ENCODE peak calls at places on chromosomes 5 and 9, in nine cellular contexts. One of them, this sample, is unnamed.

GRCh38 chr5:32709789-32710334 is 1.3 kb upstream of the NPR3 start:
- DNase-seq in cardiac fibroblast: peak; percentile 80
- DNase-seq in SJSA1: peak; percentile 76
- DNase-seq in GM12865: peak; percentile 70
- DNase-seq in psoas muscle: peak; percentile 77
- DNase-seq in heart left ventricle: peak; percentile 68
- DNase-seq in fibroblast of the aortic adventitia: peak; percentile 89
- DNase-seq in GM23338: peak; percentile 91
- DNase-seq in fibroblast of mammary gland: peak; percentile 77
- DNase-seq in this sample: peak; percentile 68

GRCh38 chr9:101536938-101537337 is 3.3 kb downstream of the RNF20 start:
- DNase-seq in cardiac fibroblast: peak; percentile 43
- DNase-seq in SJSA1: no peak
- DNase-seq in GM12865: peak; percentile 9
- DNase-seq in psoas muscle: no peak
- DNase-seq in heart left ventricle: no peak
- DNase-seq in fibroblast of the aortic adventitia: peak; percentile 43
- DNase-seq in GM23338: peak; percentile 52
- DNase-seq in fibroblast of mammary gland: peak; percentile 47
- DNase-seq in this sample: peak; percentile 49

GRCh38 chr5:53431665-53432064 is 48.8 kb upstream of the FST start:
- DNase-seq in cardiac fibroblast: peak; percentile 33
- DNase-seq in SJSA1: no peak
- DNase-seq in GM12865: no peak
- DNase-seq in psoas muscle: no peak
- DNase-seq in heart left ventricle: no peak
- DNase-seq in fibroblast of the aortic adventitia: peak; percentile 76
- DNase-seq in GM23338: no peak
- DNase-seq in fibroblast of mammary gland: peak; percentile 57
- DNase-seq in this sample: peak; percentile 31

GRCh38 chr9:35806101-35806500 is 6.0 kb downstream of the SPAG8 start:
- DNase-seq in cardiac fibroblast: no peak
- DNase-seq in SJSA1: no peak
- DNase-seq in GM12865: no peak
- DNase-seq in psoas muscle: no peak
- DNase-seq in heart left ventricle: no peak
- DNase-seq in fibroblast of the aortic adventitia: no peak
- DNase-seq in GM23338: no peak
- DNase-seq in fibroblast of mammary gland: no peak
- DNase-seq in this sample: no peak

GRCh38 chr5:40680741-40681350 is 1.1 kb downstream of the PTGER4 start:
- DNase-seq in cardiac fibroblast: no peak
- DNase-seq in SJSA1: no peak
- DNase-seq in GM12865: peak; percentile 15
- DNase-seq in psoas muscle: peak; percentile 59
- DNase-seq in heart left ventricle: no peak
- DNase-seq in fibroblast of the aortic adventitia: no peak
- DNase-seq in GM23338: peak; percentile 42
- DNase-seq in fibroblast of mammary gland: no peak
- DNase-seq in this sample: no peak

GRCh38 chr9:93461414-93461743 is 8.0 kb upstream of the FAM120AOS start:
- DNase-seq in cardiac fibroblast: no peak
- DNase-seq in SJSA1: no peak
- DNase-seq in GM12865: no peak
- DNase-seq in psoas muscle: no peak
- DNase-seq in heart left ventricle: no peak
- DNase-seq in fibroblast of the aortic adventitia: no peak
- DNase-seq in GM23338: no peak
- DNase-seq in fibroblast of mammary gland: no peak
- DNase-seq in this sample: no peak

GRCh38 chr9:131971482-131972074 is 108.1 kb downstream of the MED27 start:
- DNase-seq in cardiac fibroblast: no peak
- DNase-seq in SJSA1: no peak
- DNase-seq in GM12865: no peak
- DNase-seq in psoas muscle: no peak
- DNase-seq in heart left ventricle: no peak
- DNase-seq in fibroblast of the aortic adventitia: no peak
- DNase-seq in GM23338: no peak
- DNase-seq in fibroblast of mammary gland: no peak
- DNase-seq in this sample: no peak

GRCh38 chr5:127358782-127359181 is 68.2 kb downstream of the MEGF10 start:
- DNase-seq in cardiac fibroblast: peak; percentile 26
- DNase-seq in SJSA1: no peak
- DNase-seq in GM12865: no peak
- DNase-seq in psoas muscle: no peak
- DNase-seq in heart left ventricle: no peak
- DNase-seq in fibroblast of the aortic adventitia: peak; percentile 8
- DNase-seq in GM23338: no peak
- DNase-seq in fibroblast of mammary gland: peak; percentile 53
- DNase-seq in this sample: peak; percentile 49

GRCh38 chr5:32017638-32018429 is 156.3 kb downstream of the GOLPH3 start:
- DNase-seq in cardiac fibroblast: peak; percentile 83
- DNase-seq in SJSA1: no peak
- DNase-seq in GM12865: no peak
- DNase-seq in psoas muscle: no peak
- DNase-seq in heart left ventricle: no peak
- DNase-seq in fibroblast of the aortic adventitia: peak; percentile 32
- DNase-seq in GM23338: no peak
- DNase-seq in fibroblast of mammary gland: peak; percentile 87
- DNase-seq in this sample: peak; percentile 62

GRCh38 chr5:111063709-111064322 is 7.7 kb upstream of the TSLP start:
- DNase-seq in cardiac fibroblast: peak; percentile 19
- DNase-seq in SJSA1: no peak
- DNase-seq in GM12865: peak; percentile 53
- DNase-seq in psoas muscle: no peak
- DNase-seq in heart left ventricle: no peak
- DNase-seq in fibroblast of the aortic adventitia: peak; percentile 37
- DNase-seq in GM23338: no peak
- DNase-seq in fibroblast of mammary gland: no peak
- DNase-seq in this sample: peak; percentile 24

GRCh38 chr5:154885438-154885837 is 27.0 kb downstream of the CNOT8 start:
- DNase-seq in cardiac fibroblast: no peak
- DNase-seq in SJSA1: no peak
- DNase-seq in GM12865: no peak
- DNase-seq in psoas muscle: no peak
- DNase-seq in heart left ventricle: no peak
- DNase-seq in fibroblast of the aortic adventitia: no peak
- DNase-seq in GM23338: no peak
- DNase-seq in fibroblast of mammary gland: no peak
- DNase-seq in this sample: no peak

GRCh38 chr5:119315516-119315949 is 40.3 kb upstream of the TNFAIP8 start:
- DNase-seq in cardiac fibroblast: peak; percentile 44
- DNase-seq in SJSA1: peak; percentile 57
- DNase-seq in GM12865: peak; percentile 85
- DNase-seq in psoas muscle: no peak
- DNase-seq in heart left ventricle: no peak
- DNase-seq in fibroblast of the aortic adventitia: peak; percentile 14
- DNase-seq in GM23338: no peak
- DNase-seq in fibroblast of mammary gland: peak; percentile 47
- DNase-seq in this sample: peak; percentile 40

GRCh38 chr9:131868766-131869165 is 128.9 kb upstream of the RAPGEF1 start:
- DNase-seq in cardiac fibroblast: peak; percentile 47
- DNase-seq in SJSA1: no peak
- DNase-seq in GM12865: no peak
- DNase-seq in psoas muscle: peak; percentile 26
- DNase-seq in heart left ventricle: no peak
- DNase-seq in fibroblast of the aortic adventitia: peak; percentile 65
- DNase-seq in GM23338: no peak
- DNase-seq in fibroblast of mammary gland: peak; percentile 5
- DNase-seq in this sample: no peak

GRCh38 chr5:130773813-130774212 is 391.2 kb downstream of the HINT1 start:
- DNase-seq in cardiac fibroblast: no peak
- DNase-seq in SJSA1: no peak
- DNase-seq in GM12865: no peak
- DNase-seq in psoas muscle: no peak
- DNase-seq in heart left ventricle: no peak
- DNase-seq in fibroblast of the aortic adventitia: no peak
- DNase-seq in GM23338: no peak
- DNase-seq in fibroblast of mammary gland: peak; percentile 4
- DNase-seq in this sample: no peak

GRCh38 chr5:108556414-108556813 is 174.5 kb upstream of the FBXL17 start:
- DNase-seq in cardiac fibroblast: no peak
- DNase-seq in SJSA1: no peak
- DNase-seq in GM12865: no peak
- DNase-seq in psoas muscle: no peak
- DNase-seq in heart left ventricle: no peak
- DNase-seq in fibroblast of the aortic adventitia: no peak
- DNase-seq in GM23338: no peak
- DNase-seq in fibroblast of mammary gland: no peak
- DNase-seq in this sample: no peak

GRCh38 chr5:121029536-121030245 is 565.6 kb downstream of the PRR16 start:
- DNase-seq in cardiac fibroblast: no peak
- DNase-seq in SJSA1: no peak
- DNase-seq in GM12865: no peak
- DNase-seq in psoas muscle: no peak
- DNase-seq in heart left ventricle: no peak
- DNase-seq in fibroblast of the aortic adventitia: no peak
- DNase-seq in GM23338: no peak
- DNase-seq in fibroblast of mammary gland: peak; percentile 48
- DNase-seq in this sample: no peak

GRCh38 chr5:14213813-14214585 is 70.9 kb downstream of the TRIO start:
- DNase-seq in cardiac fibroblast: no peak
- DNase-seq in SJSA1: no peak
- DNase-seq in GM12865: peak; percentile 74
- DNase-seq in psoas muscle: no peak
- DNase-seq in heart left ventricle: no peak
- DNase-seq in fibroblast of the aortic adventitia: no peak
- DNase-seq in GM23338: no peak
- DNase-seq in fibroblast of mammary gland: no peak
- DNase-seq in this sample: no peak

GRCh38 chr5:94544031-94544650 is 74.3 kb downstream of the KIAA0825 start:
- DNase-seq in cardiac fibroblast: peak; percentile 59
- DNase-seq in SJSA1: no peak
- DNase-seq in GM12865: peak; percentile 26
- DNase-seq in psoas muscle: no peak
- DNase-seq in heart left ventricle: no peak
- DNase-seq in fibroblast of the aortic adventitia: peak; percentile 23
- DNase-seq in GM23338: no peak
- DNase-seq in fibroblast of mammary gland: peak; percentile 30
- DNase-seq in this sample: peak; percentile 13

GRCh38 chr5:140481758-140482157 is 65.7 kb upstream of the EIF4EBP3 start:
- DNase-seq in cardiac fibroblast: peak; percentile 74
- DNase-seq in SJSA1: no peak
- DNase-seq in GM12865: no peak
- DNase-seq in psoas muscle: no peak
- DNase-seq in heart left ventricle: no peak
- DNase-seq in fibroblast of the aortic adventitia: peak; percentile 79
- DNase-seq in GM23338: no peak
- DNase-seq in fibroblast of mammary gland: peak; percentile 41
- DNase-seq in this sample: peak; percentile 19

GRCh38 chr5:159003045-159004030 is 96.4 kb downstream of the EBF1 start:
- DNase-seq in cardiac fibroblast: peak; percentile 37
- DNase-seq in SJSA1: peak; percentile 87
- DNase-seq in GM12865: no peak
- DNase-seq in psoas muscle: no peak
- DNase-seq in heart left ventricle: no peak
- DNase-seq in fibroblast of the aortic adventitia: peak; percentile 73
- DNase-seq in GM23338: no peak
- DNase-seq in fibroblast of mammary gland: peak; percentile 89
- DNase-seq in this sample: peak; percentile 75

GRCh38 chr9:69323886-69324285 is 1.1 kb upstream of the ENTREP1 start:
- DNase-seq in cardiac fibroblast: no peak
- DNase-seq in SJSA1: no peak
- DNase-seq in GM12865: no peak
- DNase-seq in psoas muscle: no peak
- DNase-seq in heart left ventricle: no peak
- DNase-seq in fibroblast of the aortic adventitia: peak; percentile 5
- DNase-seq in GM23338: no peak
- DNase-seq in fibroblast of mammary gland: no peak
- DNase-seq in this sample: peak; percentile 5
- H3K4me3 ChIP-seq in cardiac fibroblast: no peak overlapping the region
- H3K4me3 ChIP-seq in SJSA1: no peak overlapping the region
- H3K4me3 ChIP-seq in GM12865: no peak overlapping the region
- H3K4me3 ChIP-seq in psoas muscle: peak overlapping the region; percentile 83
- H3K4me3 ChIP-seq in heart left ventricle: peak overlapping the region; percentile 76
- H3K4me3 ChIP-seq in fibroblast of the aortic adventitia: no peak overlapping the region
- H3K4me3 ChIP-seq in GM23338: peak overlapping the region; percentile 78
- H3K4me3 ChIP-seq in fibroblast of mammary gland: no peak overlapping the region
- H3K4me3 ChIP-seq in this sample: no peak overlapping the region

GRCh38 chr9:127847155-127847463 is 7.3 kb downstream of the ENG start:
- DNase-seq in cardiac fibroblast: no peak
- DNase-seq in SJSA1: no peak
- DNase-seq in GM12865: no peak
- DNase-seq in psoas muscle: no peak
- DNase-seq in heart left ventricle: peak; percentile 63
- DNase-seq in fibroblast of the aortic adventitia: no peak
- DNase-seq in GM23338: no peak
- DNase-seq in fibroblast of mammary gland: peak; percentile 26
- DNase-seq in this sample: peak; percentile 82
- H3K4me3 ChIP-seq in cardiac fibroblast: no peak overlapping the region
- H3K4me3 ChIP-seq in SJSA1: no peak overlapping the region
- H3K4me3 ChIP-seq in GM12865: no peak overlapping the region
- H3K4me3 ChIP-seq in psoas muscle: peak overlapping the region; percentile 74
- H3K4me3 ChIP-seq in heart left ventricle: peak overlapping the region; percentile 90
- H3K4me3 ChIP-seq in fibroblast of the aortic adventitia: no peak overlapping the region
- H3K4me3 ChIP-seq in GM23338: no peak overlapping the region
- H3K4me3 ChIP-seq in fibroblast of mammary gland: no peak overlapping the region
- H3K4me3 ChIP-seq in this sample: no peak overlapping the region

DNA sequence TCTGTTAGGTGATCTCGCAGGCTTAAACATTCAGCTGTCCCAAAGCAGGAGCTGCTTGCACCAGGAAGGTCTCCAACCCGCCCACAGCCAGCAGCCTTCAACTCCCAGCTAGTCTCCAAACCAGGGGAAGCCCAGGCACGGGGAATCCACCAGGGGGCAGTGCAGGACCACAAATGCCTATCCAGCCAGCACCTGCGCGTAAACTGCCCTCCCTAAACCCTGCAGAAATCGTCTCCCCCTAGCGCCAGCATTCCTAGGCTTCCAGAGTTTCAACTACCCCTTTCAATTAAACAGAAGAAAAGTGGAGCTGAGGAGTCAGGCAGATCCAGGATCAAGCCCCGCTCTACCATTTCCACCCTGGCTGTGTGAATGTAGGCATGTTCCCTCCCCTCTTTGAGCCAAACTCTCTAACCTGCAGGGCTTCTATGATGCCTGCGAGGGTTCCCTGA is 72.0 kb downstream of the HRH2 start:
- DNase-seq in cardiac fibroblast: peak; percentile 92
- DNase-seq in SJSA1: peak; percentile 79
- DNase-seq in GM12865: peak; percentile 87
- DNase-seq in psoas muscle: peak; percentile 92
- DNase-seq in heart left ventricle: peak; percentile 88
- DNase-seq in fibroblast of the aortic adventitia: peak; percentile 88
- DNase-seq in GM23338: peak; percentile 98
- DNase-seq in fibroblast of mammary gland: peak; percentile 84
- DNase-seq in this sample: peak; percentile 88
- H3K4me3 ChIP-seq in cardiac fibroblast: no peak overlapping the region
- H3K4me3 ChIP-seq in SJSA1: no peak overlapping the region
- H3K4me3 ChIP-seq in GM12865: no peak overlapping the region
- H3K4me3 ChIP-seq in psoas muscle: no peak overlapping the region
- H3K4me3 ChIP-seq in heart left ventricle: peak overlapping the region; percentile 12
- H3K4me3 ChIP-seq in fibroblast of the aortic adventitia: no peak overlapping the region
- H3K4me3 ChIP-seq in GM23338: peak overlapping the region; percentile 54
- H3K4me3 ChIP-seq in fibroblast of mammary gland: no peak overlapping the region
- H3K4me3 ChIP-seq in this sample: no peak overlapping the region

DNA sequence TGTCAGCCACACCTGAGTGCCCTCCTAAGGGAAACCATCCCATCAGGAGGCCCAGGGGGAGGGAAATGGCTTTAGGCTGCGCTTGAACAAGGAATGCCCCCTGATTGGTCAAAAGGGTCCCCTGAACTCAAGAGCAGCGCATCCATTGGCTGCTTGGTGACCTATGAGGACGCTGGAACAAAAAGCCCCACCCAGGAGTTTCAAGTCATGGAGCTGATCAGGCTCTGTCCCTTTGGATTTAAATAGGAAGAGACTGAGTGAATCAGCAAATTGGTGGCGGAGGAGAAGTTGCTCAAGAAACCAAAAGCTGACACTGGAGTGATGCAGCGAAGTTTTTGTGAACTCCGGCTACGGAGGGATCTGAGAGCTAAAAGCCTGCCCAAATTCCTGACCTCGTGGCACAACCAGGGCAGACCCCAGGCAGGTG is 66.7 kb downstream of the SMIM23 start:
- DNase-seq in cardiac fibroblast: no peak
- DNase-seq in SJSA1: no peak
- DNase-seq in GM12865: no peak
- DNase-seq in psoas muscle: no peak
- DNase-seq in heart left ventricle: no peak
- DNase-seq in fibroblast of the aortic adventitia: no peak
- DNase-seq in GM23338: peak; percentile 71
- DNase-seq in fibroblast of mammary gland: peak; percentile 27
- DNase-seq in this sample: no peak
- H3K4me3 ChIP-seq in cardiac fibroblast: no peak overlapping the region
- H3K4me3 ChIP-seq in SJSA1: no peak overlapping the region
- H3K4me3 ChIP-seq in GM12865: no peak overlapping the region
- H3K4me3 ChIP-seq in psoas muscle: no peak overlapping the region
- H3K4me3 ChIP-seq in heart left ventricle: no peak overlapping the region
- H3K4me3 ChIP-seq in fibroblast of the aortic adventitia: no peak overlapping the region
- H3K4me3 ChIP-seq in GM23338: no peak overlapping the region
- H3K4me3 ChIP-seq in fibroblast of mammary gland: no peak overlapping the region
- H3K4me3 ChIP-seq in this sample: no peak overlapping the region